ENCODE peak calls at places on chromosomes 11 and 22, in ten cellular contexts. One of them, this sample, is unnamed.

GRCh38 chr11:72228844-72229231 is 4.3 kb downstream of the INPPL1 start:
- DNase-seq in thoracic aorta: no peak
- DNase-seq in right lobe of liver: no peak
- DNase-seq in tibial nerve: no peak
- DNase-seq in uterus: no peak
- DNase-seq in AG09319: no peak
- DNase-seq in PC-3: no peak
- DNase-seq in cardiac muscle cell: no peak
- DNase-seq in fibroblast of the aortic adventitia: no peak
- DNase-seq in stomach: peak
- DNase-seq in this sample: no peak

GRCh38 chr11:85682330-85683305 is 3.4 kb downstream of the CCDC89 start:
- DNase-seq in thoracic aorta: no peak
- DNase-seq in right lobe of liver: peak
- DNase-seq in tibial nerve: peak
- DNase-seq in uterus: peak
- DNase-seq in AG09319: no peak
- DNase-seq in PC-3: no peak
- DNase-seq in cardiac muscle cell: peak
- DNase-seq in fibroblast of the aortic adventitia: peak
- DNase-seq in stomach: peak
- DNase-seq in this sample: no peak

GRCh38 chr11:17798716-17799115 is 64.1 kb downstream of the KCNC1 start:
- DNase-seq in thoracic aorta: no peak
- DNase-seq in right lobe of liver: no peak
- DNase-seq in tibial nerve: no peak
- DNase-seq in uterus: no peak
- DNase-seq in AG09319: no peak
- DNase-seq in PC-3: no peak
- DNase-seq in cardiac muscle cell: no peak
- DNase-seq in fibroblast of the aortic adventitia: no peak
- DNase-seq in stomach: no peak
- DNase-seq in this sample: no peak

GRCh38 chr11:71937826-71938225 is 9.0 kb downstream of the RNF121 start:
- DNase-seq in thoracic aorta: no peak
- DNase-seq in right lobe of liver: peak
- DNase-seq in tibial nerve: no peak
- DNase-seq in uterus: no peak
- DNase-seq in AG09319: no peak
- DNase-seq in PC-3: no peak
- DNase-seq in cardiac muscle cell: peak
- DNase-seq in fibroblast of the aortic adventitia: no peak
- DNase-seq in stomach: peak
- DNase-seq in this sample: no peak

GRCh38 chr11:46666516-46666915 is 33.9 kb downstream of the ARHGAP1 start:
- DNase-seq in thoracic aorta: no peak
- DNase-seq in right lobe of liver: no peak
- DNase-seq in tibial nerve: peak
- DNase-seq in uterus: peak
- DNase-seq in AG09319: no peak
- DNase-seq in PC-3: no peak
- DNase-seq in cardiac muscle cell: no peak
- DNase-seq in fibroblast of the aortic adventitia: peak
- DNase-seq in stomach: no peak
- DNase-seq in this sample: no peak

GRCh38 chr22:24059121-24059520 is 48.0 kb downstream of the CABIN1 start:
- DNase-seq in thoracic aorta: peak
- DNase-seq in right lobe of liver: no peak
- DNase-seq in tibial nerve: no peak
- DNase-seq in uterus: no peak
- DNase-seq in AG09319: peak
- DNase-seq in PC-3: peak
- DNase-seq in cardiac muscle cell: peak
- DNase-seq in fibroblast of the aortic adventitia: peak
- DNase-seq in stomach: no peak
- DNase-seq in this sample: no peak

GRCh38 chr11:70079691-70080090 is 1.6 kb downstream of the ANO1 start:
- DNase-seq in thoracic aorta: no peak
- DNase-seq in right lobe of liver: no peak
- DNase-seq in tibial nerve: no peak
- DNase-seq in uterus: no peak
- DNase-seq in AG09319: no peak
- DNase-seq in PC-3: peak
- DNase-seq in cardiac muscle cell: no peak
- DNase-seq in fibroblast of the aortic adventitia: no peak
- DNase-seq in stomach: no peak
- DNase-seq in this sample: no peak

GRCh38 chr22:22374163-22374562 is 129.6 kb downstream of the VPREB1 start:
- DNase-seq in thoracic aorta: no peak
- DNase-seq in right lobe of liver: no peak
- DNase-seq in tibial nerve: no peak
- DNase-seq in uterus: no peak
- DNase-seq in AG09319: no peak
- DNase-seq in PC-3: no peak
- DNase-seq in cardiac muscle cell: no peak
- DNase-seq in fibroblast of the aortic adventitia: no peak
- DNase-seq in stomach: no peak
- DNase-seq in this sample: no peak

GRCh38 chr22:48104102-48104738 is 1341.8 kb downstream of the TBC1D22A start:
- DNase-seq in thoracic aorta: no peak
- DNase-seq in right lobe of liver: no peak
- DNase-seq in tibial nerve: no peak
- DNase-seq in uterus: no peak
- DNase-seq in AG09319: no peak
- DNase-seq in PC-3: no peak
- DNase-seq in cardiac muscle cell: no peak
- DNase-seq in fibroblast of the aortic adventitia: no peak
- DNase-seq in stomach: peak
- DNase-seq in this sample: no peak

GRCh38 chr11:79963886-79964660 is 523.2 kb upstream of the TENM4 start:
- DNase-seq in thoracic aorta: no peak
- DNase-seq in right lobe of liver: no peak
- DNase-seq in tibial nerve: no peak
- DNase-seq in uterus: no peak
- DNase-seq in AG09319: no peak
- DNase-seq in PC-3: no peak
- DNase-seq in cardiac muscle cell: no peak
- DNase-seq in fibroblast of the aortic adventitia: no peak
- DNase-seq in stomach: no peak
- DNase-seq in this sample: no peak

GRCh38 chr22:20979243-20979809 is 2.8 kb upstream of the LZTR1 start:
- DNase-seq in thoracic aorta: no peak
- DNase-seq in right lobe of liver: peak
- DNase-seq in tibial nerve: no peak
- DNase-seq in uterus: peak
- DNase-seq in AG09319: no peak
- DNase-seq in PC-3: no peak
- DNase-seq in cardiac muscle cell: peak
- DNase-seq in fibroblast of the aortic adventitia: peak
- DNase-seq in stomach: peak
- DNase-seq in this sample: peak

GRCh38 chr11:114315749-114316368 is 19.7 kb downstream of the NNMT start:
- DNase-seq in thoracic aorta: no peak
- DNase-seq in right lobe of liver: peak
- DNase-seq in tibial nerve: no peak
- DNase-seq in uterus: peak
- DNase-seq in AG09319: no peak
- DNase-seq in PC-3: peak
- DNase-seq in cardiac muscle cell: peak
- DNase-seq in fibroblast of the aortic adventitia: peak
- DNase-seq in stomach: peak
- DNase-seq in this sample: no peak

GRCh38 chr22:36149464-36149863 is 11.1 kb downstream of the APOL3 start:
- DNase-seq in thoracic aorta: no peak
- DNase-seq in right lobe of liver: no peak
- DNase-seq in tibial nerve: no peak
- DNase-seq in uterus: no peak
- DNase-seq in AG09319: no peak
- DNase-seq in PC-3: no peak
- DNase-seq in cardiac muscle cell: peak
- DNase-seq in fibroblast of the aortic adventitia: peak
- DNase-seq in stomach: no peak
- DNase-seq in this sample: no peak

GRCh38 chr11:20529757-20530156 is 69.7 kb upstream of the SLC6A5 start:
- DNase-seq in thoracic aorta: no peak
- DNase-seq in right lobe of liver: no peak
- DNase-seq in tibial nerve: no peak
- DNase-seq in uterus: no peak
- DNase-seq in AG09319: no peak
- DNase-seq in PC-3: no peak
- DNase-seq in cardiac muscle cell: peak
- DNase-seq in fibroblast of the aortic adventitia: no peak
- DNase-seq in stomach: no peak
- DNase-seq in this sample: no peak

GRCh38 chr11:105219269-105219668 is 79.7 kb upstream of the CARD18 start:
- DNase-seq in thoracic aorta: no peak
- DNase-seq in right lobe of liver: peak
- DNase-seq in tibial nerve: no peak
- DNase-seq in uterus: no peak
- DNase-seq in AG09319: no peak
- DNase-seq in PC-3: peak
- DNase-seq in cardiac muscle cell: no peak
- DNase-seq in fibroblast of the aortic adventitia: no peak
- DNase-seq in stomach: no peak
- DNase-seq in this sample: no peak
- TF ChIP-seq CTCF in thoracic aorta: no peak
- TF ChIP-seq CTCF in right lobe of liver: no peak
- TF ChIP-seq CTCF in tibial nerve: no peak
- TF ChIP-seq CTCF in uterus: no peak
- TF ChIP-seq CTCF in AG09319: no peak
- TF ChIP-seq CTCF in PC-3: peak
- TF ChIP-seq CTCF in cardiac muscle cell: no peak
- TF ChIP-seq CTCF in fibroblast of the aortic adventitia: no peak
- TF ChIP-seq CTCF in stomach: no peak
- TF ChIP-seq CTCF in this sample: no peak

GRCh38 chr22:26466196-26466595 is 17.4 kb downstream of the HPS4 start:
- DNase-seq in thoracic aorta: no peak
- DNase-seq in right lobe of liver: no peak
- DNase-seq in tibial nerve: no peak
- DNase-seq in uterus: no peak
- DNase-seq in AG09319: no peak
- DNase-seq in PC-3: no peak
- DNase-seq in cardiac muscle cell: no peak
- DNase-seq in fibroblast of the aortic adventitia: no peak
- DNase-seq in stomach: no peak
- DNase-seq in this sample: no peak
- TF ChIP-seq CTCF in thoracic aorta: no peak
- TF ChIP-seq CTCF in right lobe of liver: no peak
- TF ChIP-seq CTCF in tibial nerve: no peak
- TF ChIP-seq CTCF in uterus: no peak
- TF ChIP-seq CTCF in AG09319: no peak
- TF ChIP-seq CTCF in PC-3: no peak
- TF ChIP-seq CTCF in cardiac muscle cell: no peak
- TF ChIP-seq CTCF in fibroblast of the aortic adventitia: no peak
- TF ChIP-seq CTCF in stomach: no peak
- TF ChIP-seq CTCF in this sample: no peak

GRCh38 chr22:43953988-43954771 is 1.1 kb upstream of the SAMM50 start:
- DNase-seq in thoracic aorta: no peak
- DNase-seq in right lobe of liver: no peak
- DNase-seq in tibial nerve: no peak
- DNase-seq in uterus: no peak
- DNase-seq in AG09319: no peak
- DNase-seq in PC-3: no peak
- DNase-seq in cardiac muscle cell: no peak
- DNase-seq in fibroblast of the aortic adventitia: no peak
- DNase-seq in stomach: no peak
- DNase-seq in this sample: no peak

GRCh38 chr22:43956805-43957463 is 1.7 kb downstream of the SAMM50 start:
- DNase-seq in thoracic aorta: no peak
- DNase-seq in right lobe of liver: no peak
- DNase-seq in tibial nerve: no peak
- DNase-seq in uterus: peak
- DNase-seq in AG09319: no peak
- DNase-seq in PC-3: peak
- DNase-seq in cardiac muscle cell: peak
- DNase-seq in fibroblast of the aortic adventitia: peak
- DNase-seq in stomach: no peak
- DNase-seq in this sample: no peak

GRCh38 chr22:43956383-43956782 is 1.1 kb downstream of the SAMM50 start:
- DNase-seq in thoracic aorta: no peak
- DNase-seq in right lobe of liver: no peak
- DNase-seq in tibial nerve: no peak
- DNase-seq in uterus: no peak
- DNase-seq in AG09319: no peak
- DNase-seq in PC-3: no peak
- DNase-seq in cardiac muscle cell: peak
- DNase-seq in fibroblast of the aortic adventitia: peak
- DNase-seq in stomach: no peak
- DNase-seq in this sample: no peak

GRCh38 chr22:43955883-43956286 is 643 bp downstream of the SAMM50 start:
- DNase-seq in thoracic aorta: no peak
- DNase-seq in right lobe of liver: no peak
- DNase-seq in tibial nerve: no peak
- DNase-seq in uterus: no peak
- DNase-seq in AG09319: no peak
- DNase-seq in PC-3: no peak
- DNase-seq in cardiac muscle cell: peak
- DNase-seq in fibroblast of the aortic adventitia: peak
- DNase-seq in stomach: no peak
- DNase-seq in this sample: no peak

DNA sequence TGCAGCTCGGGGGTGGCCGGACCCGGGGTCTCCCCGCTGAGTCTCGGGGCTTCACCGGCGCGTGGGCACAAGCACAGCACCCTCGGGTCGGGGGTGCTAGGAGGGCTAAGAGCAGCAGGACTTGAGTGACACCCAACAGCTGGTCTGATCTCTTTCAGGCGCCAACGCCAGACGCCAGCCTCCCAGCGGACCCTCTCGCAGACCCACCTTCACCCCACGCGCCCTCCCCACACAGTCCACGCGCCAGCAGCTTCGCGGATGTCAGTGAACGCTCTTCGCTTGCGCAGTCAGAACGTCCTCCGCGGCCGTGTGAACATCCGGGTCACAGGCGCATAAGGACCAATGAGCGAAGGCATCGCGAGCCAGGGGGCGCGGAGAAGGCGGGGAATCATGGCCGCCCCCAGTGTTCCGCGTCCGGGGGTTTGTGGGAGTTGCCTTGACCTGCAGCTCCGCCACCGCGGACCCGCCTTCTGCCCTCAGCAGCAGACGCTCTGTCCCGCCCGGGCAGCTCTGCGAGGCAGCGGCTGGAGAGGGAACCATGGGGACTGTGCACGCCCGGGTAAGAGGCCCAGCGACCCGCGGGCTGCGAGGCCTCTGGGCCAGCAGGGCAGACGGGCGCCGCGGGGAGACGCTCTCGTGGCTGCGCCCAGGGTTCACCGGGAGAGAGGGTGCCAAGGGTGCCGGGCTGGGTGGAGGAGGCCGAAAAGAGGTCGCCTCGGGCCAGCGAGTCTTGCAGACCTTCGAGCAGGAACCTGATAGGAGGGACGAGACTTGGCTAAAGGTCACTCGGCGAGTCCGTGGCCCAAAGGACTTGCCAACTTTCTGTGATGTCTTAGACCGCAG is at the start of gene SAMM50:
- DNase-seq in thoracic aorta: peak
- DNase-seq in right lobe of liver: peak
- DNase-seq in tibial nerve: peak
- DNase-seq in uterus: peak
- DNase-seq in AG09319: peak
- DNase-seq in PC-3: peak
- DNase-seq in cardiac muscle cell: peak
- DNase-seq in fibroblast of the aortic adventitia: peak
- DNase-seq in stomach: peak
- DNase-seq in this sample: peak
- TF ChIP-seq CTCF in thoracic aorta: no peak
- TF ChIP-seq CTCF in right lobe of liver: no peak
- TF ChIP-seq CTCF in tibial nerve: no peak
- TF ChIP-seq CTCF in uterus: no peak
- TF ChIP-seq CTCF in AG09319: no peak
- TF ChIP-seq CTCF in PC-3: no peak
- TF ChIP-seq CTCF in cardiac muscle cell: no peak
- TF ChIP-seq CTCF in fibroblast of the aortic adventitia: peak
- TF ChIP-seq CTCF in stomach: no peak
- TF ChIP-seq CTCF in this sample: no peak

GRCh38 chr22:37508431-37508963 is 10.7 kb downstream of the CARD10 start:
- DNase-seq in thoracic aorta: no peak
- DNase-seq in right lobe of liver: no peak
- DNase-seq in tibial nerve: no peak
- DNase-seq in uterus: no peak
- DNase-seq in AG09319: no peak
- DNase-seq in PC-3: no peak
- DNase-seq in cardiac muscle cell: no peak
- DNase-seq in fibroblast of the aortic adventitia: no peak
- DNase-seq in stomach: no peak
- DNase-seq in this sample: no peak
- TF ChIP-seq CTCF in thoracic aorta: no peak
- TF ChIP-seq CTCF in right lobe of liver: no peak
- TF ChIP-seq CTCF in tibial nerve: no peak
- TF ChIP-seq CTCF in uterus: no peak
- TF ChIP-seq CTCF in AG09319: no peak
- TF ChIP-seq CTCF in PC-3: no peak
- TF ChIP-seq CTCF in cardiac muscle cell: no peak
- TF ChIP-seq CTCF in fibroblast of the aortic adventitia: no peak
- TF ChIP-seq CTCF in stomach: no peak
- TF ChIP-seq CTCF in this sample: no peak

This sample was measured in Calu3.